ENCODE peak calls at places on chromosomes 7 and 10, in four cellular contexts. O, Z, Q and M are unnamed samples.

GRCh38 chr10:31004611-31005193 is 27.0 kb downstream of the ZNF438 start:
- DNase-seq in Z (no peak), Q (peak), O (no peak), M (no peak)

GRCh38 chr10:116787893-116788665 is 45.7 kb upstream of the HSPA12A start:
- DNase-seq in Q (peak), O (peak), Z (peak), M (peak)

GRCh38 chr10:118504044-118504944 is 91.2 kb downstream of the PRLHR start:
- DNase-seq in Q (no peak), Z (no peak), O (no peak), M (no peak)

GRCh38 chr10:25556457-25556856 is 377.6 kb upstream of the MYO3A start:
- DNase-seq in O (no peak), Z (no peak), Q (peak), M (no peak)

GRCh38 chr10:119368991-119369869 is 161.9 kb downstream of the GRK5 start:
- DNase-seq in O (no peak), Z (no peak), Q (peak), M (no peak)

GRCh38 chr7:18119985-18120384 is 92.3 kb upstream of the PRPS1L1 start:
- DNase-seq in Z (peak), Q (peak), O (peak), M (no peak)

GRCh38 chr7:24978837-24979469 is 1.0 kb downstream of the OSBPL3 start:
- DNase-seq in Q (no peak), O (peak), Z (no peak), M (no peak)

GRCh38 chr7:139702811-139703467 is 74.9 kb downstream of the HIPK2 start:
- DNase-seq in O (no peak), Z (no peak), Q (no peak), M (peak)

GRCh38 chr7:116577320-116577871 is 52.6 kb downstream of the CAV1 start:
- DNase-seq in Q (peak), O (no peak), Z (no peak), M (no peak)

GRCh38 chr10:36608866-36609265 is 516.5 kb upstream of the ANKRD30A start:
- DNase-seq in O (no peak), Z (no peak), Q (peak), M (no peak)

GRCh38 chr7:79064187-79064823 is 389.2 kb downstream of the MAGI2 start:
- DNase-seq in Z (no peak), O (no peak), Q (no peak), M (no peak)

GRCh38 chr7:15334524-15335269 is 227.1 kb downstream of the AGMO start:
- DNase-seq in Z (no peak), Q (no peak), O (no peak), M (no peak)

GRCh38 chr10:113337142-113337541 is 215.7 kb upstream of the HABP2 start:
- DNase-seq in Q (no peak), Z (no peak), O (no peak), M (no peak)

GRCh38 chr7:158618745-158619140 is 31.1 kb upstream of the PTPRN2 start:
- DNase-seq in Q (no peak), O (no peak), Z (no peak), M (no peak)

GRCh38 chr10:76665029-76665428 is 972.6 kb downstream of the KCNMA1 start:
- DNase-seq in Z (no peak), Q (no peak), O (no peak), M (no peak)

GRCh38 chr10:378930-379704 is 243.9 kb downstream of the ZMYND11 start:
- DNase-seq in Q (no peak), O (no peak), Z (no peak), M (no peak)

GRCh38 chr10:66671064-66671463 is 254.8 kb upstream of the LRRTM3 start:
- DNase-seq in O (no peak), Z (no peak), Q (no peak), M (no peak)

GRCh38 chr7:72078301-72078700 is 333.8 kb downstream of the CALN1 start:
- DNase-seq in O (no peak), Z (no peak), Q (no peak), M (no peak)

GRCh38 chr7:149776848-149777407 is 3.5 kb upstream of the ZNF467 start:
- DNase-seq in O (no peak), Q (no peak), Z (no peak), M (no peak)

GRCh38 chr7:91266931-91267557 is 2.8 kb downstream of the FZD1 start:
- DNase-seq in O (peak), Q (no peak), Z (peak), M (no peak)

GRCh38 chr7:54060643-54061042 is 481.5 kb upstream of the VSTM2A start:
- DNase-seq in Q (no peak), O (no peak), Z (no peak), M (no peak)

GRCh38 chr10:35421553-35422178 is 85.4 kb downstream of the CCNY start:
- DNase-seq in Q (peak), O (no peak), Z (no peak), M (no peak)

GRCh38 chr7:17289074-17289665 is 9.3 kb upstream of the AHR start:
- DNase-seq in O (peak), Z (no peak), Q (peak), M (peak)

GRCh38 chr7:44375236-44375699 is 49.9 kb upstream of the CAMK2B start:
- DNase-seq in O (peak), Q (no peak), Z (peak), M (no peak)

GRCh38 chr7:25820432-25821040 is 331.5 kb upstream of the NFE2L3 start:
- DNase-seq in O (no peak), Z (peak), Q (peak), M (no peak)

GRCh38 chr10:14476641-14477407 is 146.1 kb upstream of the FRMD4A start:
- DNase-seq in O (no peak), Q (no peak), Z (no peak), M (no peak)

GRCh38 chr10:72567421-72567820 is 58.5 kb downstream of the MICU1 start:
- DNase-seq in Z (no peak), O (no peak), Q (no peak), M (no peak)

GRCh38 chr7:133484135-133484534 is 231.3 kb downstream of the EXOC4 start:
- DNase-seq in O (no peak), Q (no peak), Z (no peak), M (no peak)

GRCh38 chr7:93062599-93062998 is 55.2 kb downstream of the SAMD9 start:
- DNase-seq in Q (no peak), O (no peak), Z (no peak), M (no peak)

GRCh38 chr7:45342236-45342635 is 184.6 kb downstream of the RAMP3 start:
- DNase-seq in Z (no peak), Q (no peak), O (no peak), M (no peak)

GRCh38 chr10:119453313-119453712 is 89.2 kb downstream of the RGS10 start:
- DNase-seq in O (no peak), Z (no peak), Q (no peak), M (no peak)

DNA sequence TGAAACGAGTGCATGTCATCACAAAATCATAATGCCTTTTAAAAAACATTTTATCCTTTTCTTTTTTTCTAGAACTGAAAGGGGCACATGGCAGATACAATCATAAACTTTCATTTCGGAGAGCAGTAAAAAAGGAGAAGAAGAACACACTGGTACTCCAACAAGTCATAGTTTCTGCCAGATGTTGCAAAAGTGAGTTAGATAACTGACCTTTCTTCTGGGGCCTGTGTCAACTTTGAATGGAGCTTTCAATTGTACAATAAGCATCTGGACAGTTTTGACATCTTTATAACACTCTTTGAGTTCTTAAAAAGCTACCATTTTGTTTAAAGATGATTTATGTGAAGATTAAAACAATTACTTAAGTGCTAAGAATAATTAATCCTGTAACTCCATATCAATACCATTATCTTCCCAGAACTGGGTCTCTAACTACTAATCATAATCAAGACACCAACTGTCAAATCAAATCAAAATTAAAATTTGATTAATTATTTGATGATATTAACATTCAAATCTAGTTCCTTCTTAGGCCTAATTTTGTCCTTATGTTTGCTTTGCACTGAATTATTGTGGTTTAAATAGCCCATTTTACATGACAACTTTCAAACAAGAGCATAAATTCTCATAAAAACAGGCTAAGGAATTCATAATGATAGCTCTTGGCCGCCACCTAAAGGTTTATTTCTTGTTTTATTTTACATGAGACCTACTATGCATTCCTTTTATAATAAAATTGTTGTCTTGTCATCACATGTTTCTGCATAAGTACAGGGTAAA is 19.5 kb upstream of the ITGB8 start:
- DNase-seq in O (peak), Q (peak), Z (no peak), M (no peak)
- TF ChIP-seq CTCF in O (peak), Q (peak), Z (no peak), M (peak)

GRCh38 chr10:91313761-91314520 is 93.5 kb downstream of the PCGF5 start:
- DNase-seq in Z (no peak), O (no peak), Q (peak), M (no peak)
- TF ChIP-seq CTCF in Z (no peak), O (no peak), Q (no peak), M (no peak)

GRCh38 chr10:86104156-86104555 is 262.4 kb downstream of the GRID1 start:
- DNase-seq in Z (no peak), O (no peak), Q (no peak), M (no peak)

GRCh38 chr10:86102446-86102845 is 264.1 kb downstream of the GRID1 start:
- DNase-seq in O (no peak), Q (no peak), Z (no peak), M (no peak)

GRCh38 chr10:86102031-86102430 is 264.6 kb downstream of the GRID1 start:
- DNase-seq in O (no peak), Q (no peak), Z (no peak), M (no peak)

GRCh38 chr10:86104611-86105145 is 261.9 kb downstream of the GRID1 start:
- DNase-seq in Q (no peak), Z (no peak), O (no peak), M (no peak)

GRCh38 chr10:86103391-86104101 is 263.0 kb downstream of the GRID1 start:
- DNase-seq in O (no peak), Z (no peak), Q (no peak), M (no peak)
- TF ChIP-seq CTCF in O (no peak), Z (no peak), Q (no peak), M (no peak)

GRCh38 chr7:23184709-23185354 is 3.0 kb downstream of the NUP42 start:
- DNase-seq in O (peak), Z (no peak), Q (peak), M (no peak)
- TF ChIP-seq CTCF in O (peak), Z (no peak), Q (peak), M (peak)

DNA sequence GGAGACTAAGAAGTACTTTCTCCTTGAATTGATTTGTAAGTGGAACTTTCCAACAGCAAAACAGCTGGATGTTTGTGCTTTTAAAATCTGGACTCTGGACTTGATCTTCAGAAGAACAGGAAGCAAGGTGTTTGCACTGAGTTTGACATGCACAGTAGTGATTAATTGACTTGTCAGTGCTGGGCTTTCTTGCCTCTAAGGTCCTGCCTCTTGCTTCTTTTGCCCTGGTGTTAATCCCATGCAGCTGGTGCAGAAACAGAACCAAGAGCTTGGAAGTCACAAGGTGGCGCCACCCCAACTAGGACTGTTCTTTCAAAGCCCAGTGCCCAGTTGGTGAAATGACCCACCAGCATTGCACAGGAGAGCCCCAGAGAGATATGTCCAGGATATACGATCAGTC is 66.8 kb upstream of the SEPHS1 start:
- DNase-seq in Q (peak), Z (peak), O (peak), M (peak)
- TF ChIP-seq CTCF in Q (peak), Z (no peak), O (peak), M (no peak)

DNA sequence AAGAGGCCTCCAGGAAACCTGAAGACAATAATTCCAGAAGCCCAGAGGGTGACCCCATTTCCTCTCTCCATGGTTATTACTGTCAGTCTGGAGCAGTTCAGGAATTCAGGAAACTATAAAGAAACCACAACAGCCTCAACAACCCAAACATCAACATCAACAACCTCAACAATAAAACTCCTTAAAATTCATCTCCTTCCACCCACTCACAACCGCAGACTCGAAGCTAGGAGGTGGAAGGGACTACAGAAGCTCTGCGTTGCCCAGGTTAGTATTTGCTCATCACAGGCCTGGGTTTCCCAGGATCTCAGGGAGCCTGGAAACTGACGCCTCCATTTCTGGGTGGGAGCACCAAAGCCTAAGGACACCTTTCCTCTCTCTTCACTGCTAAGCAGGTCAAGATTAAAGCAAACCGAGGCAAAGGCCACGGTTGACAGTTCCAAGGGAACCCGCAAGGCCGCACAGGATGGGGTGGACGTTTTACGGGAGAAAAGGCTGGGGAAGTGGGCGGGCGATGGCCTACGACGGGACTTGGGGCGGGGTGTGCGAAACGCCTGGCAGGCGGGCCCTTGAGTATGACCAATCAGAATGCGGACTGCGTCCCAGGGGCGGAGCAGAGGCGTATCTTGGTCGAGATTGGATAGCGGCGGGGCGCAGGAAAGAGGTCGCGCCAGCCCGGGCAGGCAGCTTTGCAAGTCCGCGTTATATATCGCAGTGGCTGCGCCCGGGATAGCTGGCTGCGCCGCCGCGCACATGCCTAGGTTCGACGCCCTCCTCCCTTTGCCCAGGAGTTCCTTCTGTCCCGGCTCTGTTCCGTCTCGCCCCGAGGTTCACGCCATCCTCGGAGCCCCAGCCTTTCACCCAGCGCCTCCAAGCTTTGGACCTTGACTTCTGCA is at the start of gene ELOVL3:
- DNase-seq in Z (peak), O (peak), Q (peak), M (peak)
- TF ChIP-seq CTCF in Z (no peak), O (no peak), Q (no peak), M (no peak)

DNA sequence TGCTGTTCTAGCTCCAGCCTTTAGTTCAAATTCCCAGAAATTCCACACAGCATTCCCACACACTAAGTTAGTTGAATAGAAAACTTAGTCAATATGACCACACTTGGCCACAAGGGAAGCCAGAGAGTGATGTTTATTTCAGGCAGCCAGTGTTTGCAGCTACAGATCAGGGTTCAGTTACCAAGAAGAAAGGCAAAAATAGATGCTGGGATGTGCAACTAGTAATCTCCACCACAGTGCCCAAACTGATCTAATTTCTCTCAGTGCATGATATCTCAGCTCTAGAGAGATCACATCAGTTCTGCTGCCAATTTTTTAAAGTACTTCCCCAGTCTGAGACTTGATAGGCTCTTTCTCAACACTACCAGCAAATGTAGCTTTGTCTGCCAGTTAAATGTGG is 17.6 kb downstream of the SLF2 start:
- DNase-seq in Q (no peak), Z (no peak), O (peak), M (no peak)
- TF ChIP-seq CTCF in Q (no peak), Z (no peak), O (no peak), M (no peak)

DNA sequence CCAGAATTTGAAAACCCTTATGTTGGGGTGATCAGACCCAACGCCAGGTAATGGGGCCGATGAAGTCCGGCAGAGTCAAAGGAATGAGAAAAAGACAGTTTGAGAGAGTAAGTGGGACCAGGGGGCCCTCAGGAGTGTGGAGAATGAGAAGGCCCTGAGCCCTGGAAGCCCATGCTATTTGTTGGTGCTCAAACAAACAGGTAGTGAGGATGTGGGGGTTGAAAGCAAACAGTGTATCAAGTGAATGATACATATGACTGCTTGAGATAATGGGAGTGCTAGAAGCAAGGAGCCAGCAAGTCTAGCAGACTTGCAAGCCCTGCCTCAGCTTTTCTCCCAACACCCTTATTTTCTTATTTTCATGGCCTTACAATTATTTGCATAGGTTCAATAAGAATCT is 11.2 kb upstream of the SEPTIN14 start:
- DNase-seq in Q (no peak), Z (no peak), O (no peak), M (no peak)
- TF ChIP-seq CTCF in Q (no peak), Z (no peak), O (no peak), M (no peak)